ENCODE peak calls at places on chromosomes 4 and X, in four cellular contexts. W is transverse colon, M is left ventricle myocardium inferior, D is GM23338. V is an unnamed sample.

GRCh38 chr4:101604976-101605375 is 185.6 kb upstream of the BANK1 start:
- DNase-seq in W (no peak), D (no peak), M (no peak), V (no peak)

GRCh38 chr4:183256756-183257385 is 63.2 kb downstream of the CLDN22 start:
- DNase-seq in M (peak), W (peak), D (peak), V (peak)

GRCh38 chr4:38681283-38682066 is 17.5 kb downstream of the KLF3 start:
- DNase-seq in M (no peak), D (no peak), W (no peak), V (no peak)

GRCh38 chr4:27278615-27279014 is 418.0 kb downstream of the STIM2 start:
- DNase-seq in M (no peak), W (no peak), D (peak), V (peak)

GRCh38 chrX:148501121-148502066 is 977 bp downstream of the AFF2 start:
- DNase-seq in M (no peak), D (peak), W (no peak), V (peak)

GRCh38 chr4:40280586-40280985 is 54.5 kb upstream of the CHRNA9 start:
- DNase-seq in D (no peak), W (no peak), M (no peak), V (no peak)

GRCh38 chr4:3336389-3337356 is 43.9 kb downstream of the RGS12 start:
- DNase-seq in D (no peak), M (no peak), W (no peak), V (no peak)

GRCh38 chrX:46485897-46486296 is 59.3 kb downstream of the ZNF674 start:
- DNase-seq in D (peak), M (no peak), W (no peak), V (no peak)

GRCh38 chr4:1045193-1045594 is 33.8 kb downstream of the FGFRL1 start:
- DNase-seq in D (no peak), W (no peak), M (peak), V (no peak)

GRCh38 chr4:131430302-131430701 is 1718.8 kb upstream of the PCDH10 start:
- DNase-seq in W (no peak), D (peak), M (no peak), V (peak)

GRCh38 chr4:74996996-74997395 is 64.1 kb downstream of the PARM1 start:
- DNase-seq in D (no peak), W (no peak), M (no peak), V (peak)

GRCh38 chr4:188021548-188022249 is 26.1 kb downstream of the ZFP42 start:
- DNase-seq in W (peak), D (no peak), M (no peak), V (peak)

GRCh38 chr4:88858752-88859151 is 161.1 kb upstream of the NAP1L5 start:
- DNase-seq in M (no peak), W (no peak), D (no peak), V (no peak)

GRCh38 chrX:141221611-141222010 is 20.7 kb downstream of the SPANXC start:
- DNase-seq in W (no peak), M (no peak), D (no peak), V (no peak)

GRCh38 chr4:89152972-89153371 is 41.6 kb downstream of the TIGD2 start:
- DNase-seq in D (peak), W (no peak), M (no peak), V (peak)

GRCh38 chrX:125384843-125385242 is 65.2 kb downstream of the TEX13C start:
- DNase-seq in W (no peak), M (no peak), D (no peak), V (no peak)

GRCh38 chr4:77015390-77015789 is 60.4 kb downstream of the CCNI start:
- DNase-seq in D (peak), W (no peak), M (no peak), V (peak)

GRCh38 chrX:101482296-101482695 is 3.0 kb upstream of the ARMCX4 start:
- DNase-seq in D (no peak), W (no peak), M (no peak), V (no peak)

GRCh38 chr4:174604198-174604597 is 81.9 kb upstream of the HPGD start:
- DNase-seq in D (no peak), W (no peak), M (no peak), V (peak)

GRCh38 chrX:54066841-54067240 is 22.6 kb upstream of the PHF8 start:
- DNase-seq in M (no peak), D (no peak), W (no peak), V (peak)

GRCh38 chr4:126614456-126614855 is 1018.3 kb upstream of the INTU start:
- DNase-seq in W (no peak), M (no peak), D (no peak), V (no peak)

GRCh38 chr4:153471691-153472080 is 5.5 kb downstream of the TMEM131L start:
- DNase-seq in D (no peak), M (no peak), W (no peak), V (peak)

GRCh38 chrX:49878834-49879655 is at the start of gene USP27X:
- DNase-seq in D (peak), W (peak), M (peak), V (peak)

GRCh38 chr4:12852338-12853307 is 631.5 kb downstream of the RAB28 start:
- DNase-seq in M (no peak), D (peak), W (no peak), V (peak)

GRCh38 chr4:110635155-110635479 is 12.2 kb upstream of the PITX2 start:
- DNase-seq in W (no peak), D (no peak), M (no peak), V (no peak)

GRCh38 chr4:143618811-143619210 is 81.7 kb downstream of the FREM3 start:
- DNase-seq in M (no peak), D (no peak), W (no peak), V (no peak)

GRCh38 chr4:71333960-71334951 is 4.6 kb upstream of the SLC4A4 start:
- DNase-seq in D (no peak), W (no peak), M (no peak), V (peak)

GRCh38 chr4:166493828-166494432 is 620.9 kb downstream of the TLL1 start:
- DNase-seq in D (no peak), M (no peak), W (no peak), V (no peak)

GRCh38 chrX:23692166-23692565 is 24.9 kb downstream of the PRDX4 start:
- DNase-seq in D (no peak), W (no peak), M (no peak), V (no peak)

GRCh38 chrX:66498672-66499296 is 140.1 kb downstream of the EDA2R start:
- DNase-seq in M (no peak), D (no peak), W (no peak), V (no peak)

GRCh38 chr4:52299120-52299519 is 248.0 kb downstream of the SPATA18 start:
- DNase-seq in M (no peak), W (no peak), D (no peak), V (peak)

GRCh38 chr4:176563591-176563990 is 229.1 kb downstream of the VEGFC start:
- DNase-seq in W (no peak), M (no peak), D (no peak), V (peak)

GRCh38 chr4:176565044-176565443 is 227.7 kb downstream of the VEGFC start:
- DNase-seq in D (no peak), M (no peak), W (no peak), V (no peak)

GRCh38 chr4:176569301-176569700 is 223.4 kb downstream of the VEGFC start:
- DNase-seq in D (no peak), W (no peak), M (no peak), V (peak)

GRCh38 chr4:176561368-176561767 is 231.4 kb downstream of the VEGFC start:
- DNase-seq in W (no peak), M (no peak), D (no peak), V (peak)

GRCh38 chr4:176566769-176567168 is 226.0 kb downstream of the VEGFC start:
- DNase-seq in W (no peak), D (no peak), M (no peak), V (no peak)
- TF ChIP-seq CTCF in W (no peak), D (no peak), M (no peak), V (no peak)

DNA sequence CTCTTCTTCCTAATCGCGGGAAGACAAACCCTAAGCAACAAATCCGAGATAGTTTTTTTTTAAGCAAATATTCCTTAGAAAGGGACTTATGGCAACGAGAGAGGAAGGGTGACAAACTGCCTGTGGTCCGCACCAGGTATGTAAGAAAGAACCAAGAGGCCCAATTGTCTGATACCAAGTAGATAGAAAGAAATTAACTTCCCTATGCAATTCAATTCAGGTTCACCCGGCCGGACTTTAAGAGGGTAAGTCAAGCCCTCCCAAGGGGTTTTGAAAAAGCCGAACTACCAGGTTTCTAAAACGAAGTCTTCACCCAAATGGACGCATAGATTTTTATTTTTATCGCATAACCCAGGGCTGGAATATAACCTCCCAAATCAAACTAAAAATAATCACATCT is 1.7 kb upstream of the MAB21L2 start:
- DNase-seq in W (no peak), M (no peak), D (peak), V (no peak)
- H3K4me3 ChIP-seq in W (peak), M (peak), D (peak), V (no peak)

GRCh38 chrX:69133561-69134542 is 31.4 kb downstream of the PJA1 start:
- DNase-seq in D (peak), W (no peak), M (no peak), V (peak)
- TF ChIP-seq CTCF in D (peak), W (peak), M (peak), V (peak)

DNA sequence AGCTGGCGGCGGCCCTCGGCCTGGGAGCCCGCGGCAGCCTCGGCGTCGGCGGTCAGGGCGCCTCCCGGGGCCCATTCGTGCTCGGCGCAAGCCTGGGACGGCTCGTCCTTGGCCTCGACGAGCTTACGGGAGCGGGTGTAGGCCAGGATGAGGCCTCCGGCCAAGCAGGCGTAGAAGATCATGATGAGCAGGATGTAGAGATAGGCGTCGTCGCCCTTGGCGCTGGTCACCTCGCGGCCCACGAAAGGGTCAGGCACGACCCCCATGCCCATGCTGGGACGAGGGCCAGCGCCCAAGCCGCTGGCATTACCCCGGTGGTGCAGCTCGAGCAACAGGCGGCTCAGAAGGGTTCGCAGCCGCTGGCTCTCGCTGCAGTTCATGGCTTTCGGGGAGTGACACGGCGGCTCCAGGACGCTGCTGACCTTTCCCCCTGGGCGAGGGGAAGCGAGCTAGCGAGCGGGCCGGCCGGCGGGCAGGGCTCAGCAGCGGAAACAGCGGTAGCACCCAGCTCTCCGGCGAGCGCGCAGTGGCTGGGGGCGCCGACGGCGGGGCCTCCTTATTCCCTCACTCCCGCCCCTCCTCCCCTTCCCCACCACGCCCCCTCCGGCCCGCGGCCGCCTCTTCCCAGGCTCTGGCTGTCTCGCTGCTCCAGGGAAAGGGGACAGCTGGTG is at the start of gene KCNE5:
- DNase-seq in M (no peak), D (peak), W (no peak), V (no peak)
- H3K4me3 ChIP-seq in M (peak), D (peak), W (no peak), V (no peak)

GRCh38 chr4:105453550-105454201 is 20.2 kb downstream of the PPA2 start:
- DNase-seq in M (no peak), D (peak), W (no peak), V (peak)
- TF ChIP-seq CTCF in M (no peak), D (peak), W (no peak), V (peak)

DNA sequence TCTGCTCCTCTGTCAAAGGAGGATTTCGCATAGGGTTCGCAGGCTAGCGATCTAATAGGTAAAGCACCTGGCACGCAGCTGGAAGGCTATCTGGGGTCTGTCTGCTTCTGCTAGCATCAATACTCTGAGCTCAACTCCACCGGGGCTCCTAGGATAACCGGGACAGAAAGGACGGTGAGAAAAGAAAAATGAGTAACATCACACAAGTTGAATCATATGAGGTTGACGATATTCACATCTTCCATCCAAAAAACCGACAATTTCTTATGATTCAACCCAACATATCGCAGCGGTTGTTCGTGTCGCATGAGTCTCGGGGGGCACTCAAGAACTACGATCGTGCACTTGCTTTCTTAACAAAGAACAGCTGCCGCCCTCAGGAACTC is 1.8 kb downstream of the PROM1 start:
- DNase-seq in M (no peak), D (peak), W (no peak), V (no peak)
- H3K4me3 ChIP-seq in M (peak), D (peak), W (peak), V (no peak)

DNA sequence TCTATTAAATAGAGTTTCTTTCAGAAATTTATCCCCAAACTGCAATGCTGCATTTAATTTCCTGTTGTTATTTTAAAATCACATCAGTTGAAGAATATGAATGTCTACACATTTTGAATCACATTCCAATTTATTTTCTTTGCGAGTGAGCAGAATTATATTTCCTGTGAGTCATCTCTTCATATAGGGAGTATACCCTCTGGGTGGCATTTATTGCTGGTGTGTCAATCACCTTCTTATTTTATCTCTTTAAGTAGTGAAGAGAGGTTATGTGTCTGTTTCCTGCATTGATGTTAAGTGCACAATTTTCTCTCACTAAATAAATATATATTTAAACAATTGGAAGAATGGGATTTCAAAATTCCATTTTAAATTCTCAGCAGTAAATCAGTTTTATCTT is 511.0 kb upstream of the ATOH1 start:
- DNase-seq in D (no peak), W (no peak), M (no peak), V (peak)
- TF ChIP-seq CTCF in D (no peak), W (no peak), M (no peak), V (no peak)

GRCh38 chr4:119027815-119028214 is 107.8 kb upstream of the MYOZ2 start:
- DNase-seq in D (no peak), W (no peak), M (no peak), V (no peak)
- H3K4me3 ChIP-seq in D (no peak), W (peak), M (peak), V (no peak)

DNA sequence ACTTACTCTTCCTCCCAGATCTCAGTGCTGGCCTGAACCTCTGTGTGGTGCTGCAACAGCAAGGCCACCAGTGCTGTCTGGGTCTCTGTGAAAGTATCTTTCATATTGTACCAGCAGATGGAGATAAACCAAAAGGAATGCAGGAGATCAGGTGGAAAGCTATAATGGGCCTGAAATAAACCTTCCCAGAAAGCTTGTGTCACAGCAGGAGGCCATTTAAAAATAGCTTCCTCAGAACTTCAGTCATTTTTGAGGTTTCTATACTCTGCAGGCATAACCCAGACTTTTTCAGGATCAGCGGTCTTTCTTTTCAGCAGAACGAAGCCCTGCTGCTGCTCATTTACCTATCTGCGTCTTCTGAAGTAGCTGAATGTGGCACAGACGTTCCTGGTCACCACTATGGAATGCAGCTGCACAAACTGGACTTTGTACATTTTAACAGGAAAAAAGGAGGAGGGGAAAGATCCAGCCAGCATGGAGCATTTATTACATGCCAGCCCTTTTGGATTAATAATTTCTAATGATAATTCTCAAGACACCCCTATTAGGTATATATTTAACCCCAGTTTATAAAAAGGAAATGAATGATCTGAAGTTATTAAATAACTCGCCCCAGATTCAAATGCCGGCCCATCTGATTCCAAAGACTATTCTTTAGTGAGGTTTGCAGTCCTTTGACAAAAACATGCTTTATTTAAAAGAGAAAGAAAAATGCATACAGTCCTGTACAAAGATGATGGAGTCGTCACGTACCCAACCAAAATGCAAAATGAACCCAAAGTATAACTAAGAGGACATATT is 119.7 kb downstream of the NFKB1 start:
- DNase-seq in D (peak), W (peak), M (no peak), V (peak)
- TF ChIP-seq CTCF in D (peak), W (peak), M (peak), V (peak)

GRCh38 chrX:135081695-135082094 is 29.8 kb upstream of the RTL8A start:
- DNase-seq in W (no peak), D (no peak), M (no peak), V (no peak)
- H3K4me3 ChIP-seq in W (no peak), D (no peak), M (no peak), V (no peak)

V was measured in epithelial cell of esophagus.